ENCODE peak calls at places on chromosomes 16 and 17, in five cellular contexts. S, B, I, R and G are unnamed samples.

GRCh38 chr17:65987988-65988387 is 203.9 kb downstream of the CEP112 start:
- DNase-seq in I (peak; percentile 48), R (peak; percentile 11), S (peak; percentile 67), B (no peak), G (no peak)

GRCh38 chr16:85514601-85515318 is 98.4 kb upstream of the GSE1 start:
- DNase-seq in S (peak; percentile 94), R (no peak), I (peak; percentile 92), B (peak; percentile 73), G (peak; percentile 83)

GRCh38 chr16:85471469-85472431 is 141.4 kb upstream of the GSE1 start:
- DNase-seq in B (no peak), S (peak; percentile 25), R (no peak), I (no peak), G (no peak)

GRCh38 chr16:73202176-73202729 is 154.3 kb upstream of the ZFHX3 start:
- DNase-seq in I (peak; percentile 97), B (no peak), S (no peak), R (no peak), G (no peak)

GRCh38 chr16:84302111-84302954 is 7.7 kb downstream of the WFDC1 start:
- DNase-seq in S (no peak), R (no peak), I (peak; percentile 44), B (no peak), G (no peak)

GRCh38 chr17:56213031-56213430 is 59.8 kb downstream of the ANKFN1 start:
- DNase-seq in S (no peak), B (no peak), R (no peak), I (peak; percentile 10), G (no peak)

GRCh38 chr16:1082266-1082951 is 9.9 kb downstream of the SSTR5 start:
- DNase-seq in B (no peak), I (peak; percentile 12), R (no peak), S (no peak), G (no peak)

GRCh38 chr17:45265823-45266222 is 3.9 kb upstream of the SPATA32 start:
- DNase-seq in I (peak; percentile 87), S (no peak), B (no peak), R (no peak), G (no peak)

GRCh38 chr16:19131809-19132777 is 18.3 kb downstream of the ITPRIPL2 start:
- DNase-seq in R (no peak), I (no peak), B (no peak), S (no peak), G (no peak)

GRCh38 chr17:44374306-44375195 is 10.9 kb upstream of the FAM171A2 start:
- DNase-seq in R (no peak), I (peak; percentile 15), B (no peak), S (no peak), G (no peak)

GRCh38 chr17:80694992-80695912 is 150.6 kb downstream of the RPTOR start:
- DNase-seq in I (no peak), S (peak; percentile 18), B (no peak), R (no peak), G (no peak)

GRCh38 chr17:45042346-45043120 is 8.9 kb downstream of the DCAKD start:
- DNase-seq in R (no peak), S (no peak), B (no peak), I (no peak), G (no peak)

GRCh38 chr17:81371910-81372760 is 23.1 kb upstream of the BAHCC1 start:
- DNase-seq in R (peak; percentile 71), S (no peak), I (peak; percentile 48), B (no peak), G (no peak)

GRCh38 chr17:78889525-78889924 is 13.5 kb downstream of the CEP295NL start:
- DNase-seq in S (no peak), B (no peak), R (no peak), I (no peak), G (no peak)

GRCh38 chr16:11914210-11914758 is 1.5 kb downstream of the GSPT1 start:
- DNase-seq in I (no peak), S (peak; percentile 35), B (no peak), R (no peak), G (no peak)

GRCh38 chr17:27579897-27580321 is 51.1 kb upstream of the LGALS9 start:
- DNase-seq in S (peak; percentile 26), I (no peak), R (no peak), B (no peak), G (no peak)

GRCh38 chr17:64992325-64992802 is 64.2 kb downstream of the GNA13 start:
- DNase-seq in I (peak; percentile 52), S (peak; percentile 93), B (no peak), R (no peak), G (no peak)

GRCh38 chr16:85286970-85287814 is 174.9 kb upstream of the CIBAR2 start:
- DNase-seq in B (no peak), R (no peak), I (peak; percentile 65), S (no peak), G (peak; percentile 77)

GRCh38 chr17:3978421-3979275 is 14.4 kb upstream of the ATP2A3 start:
- DNase-seq in B (peak; percentile 47), R (no peak), S (no peak), I (no peak), G (no peak)

GRCh38 chr17:8312726-8313600 is 2.9 kb downstream of the ARHGEF15 start:
- DNase-seq in S (no peak), B (no peak), R (peak; percentile 34), I (no peak), G (no peak)

GRCh38 chr16:4319454-4319853 is 3.6 kb downstream of the GLIS2 start:
- DNase-seq in B (no peak), S (peak; percentile 49), I (no peak), R (no peak), G (no peak)

GRCh38 chr17:43024407-43025289 is at the start of gene RND2:
- DNase-seq in I (peak; percentile 96), B (peak; percentile 94), R (peak; percentile 95), S (peak; percentile 87), G (peak; percentile 93)

GRCh38 chr17:63399316-63399715 is 46.8 kb downstream of the CYB561 start:
- DNase-seq in S (no peak), R (no peak), B (no peak), I (peak; percentile 70), G (no peak)

GRCh38 chr17:65359016-65359415 is 202.4 kb downstream of the AXIN2 start:
- DNase-seq in S (peak; percentile 80), R (no peak), I (peak; percentile 84), B (no peak), G (no peak)

GRCh38 chr17:79992657-79993389 is 42.8 kb downstream of the TBC1D16 start:
- DNase-seq in B (no peak), R (no peak), I (no peak), S (peak; percentile 12), G (no peak)

GRCh38 chr16:9308300-9309209 is 217.1 kb downstream of the HAPSTR1 start:
- DNase-seq in S (no peak), B (no peak), R (no peak), I (no peak), G (no peak)

GRCh38 chr16:89410794-89411309 is 79.5 kb downstream of the ANKRD11 start:
- DNase-seq in I (peak; percentile 86), S (peak; percentile 69), B (no peak), R (no peak), G (peak; percentile 67)

GRCh38 chr16:88057656-88058055 is 106.4 kb downstream of the BANP start:
- DNase-seq in R (no peak), B (peak; percentile 11), I (no peak), S (no peak), G (no peak)

GRCh38 chr16:75267631-75268264 is 16.3 kb upstream of the BCAR1 start:
- DNase-seq in I (peak; percentile 53), B (no peak), S (peak; percentile 93), R (peak; percentile 90), G (no peak)

GRCh38 chr16:86343111-86343642 is 167.2 kb upstream of the FOXF1 start:
- DNase-seq in B (peak; percentile 77), R (no peak), S (no peak), I (peak; percentile 89), G (peak; percentile 68)

GRCh38 chr17:72683506-72684404 is 408.7 kb downstream of the SLC39A11 start:
- DNase-seq in R (peak; percentile 5), I (peak; percentile 98), B (no peak), S (peak; percentile 95), G (no peak)

GRCh38 chr16:46709464-46709863 is 20.0 kb downstream of the ORC6 start:
- DNase-seq in B (no peak), S (no peak), I (no peak), R (no peak), G (no peak)

GRCh38 chr17:251531-251930 is 70.1 kb upstream of the DOC2B start:
- DNase-seq in R (no peak), I (no peak), S (no peak), B (peak; percentile 8), G (no peak)

GRCh38 chr17:39002991-39003715 is 36.0 kb upstream of the FBXO47 start:
- DNase-seq in I (no peak), S (no peak), B (peak; percentile 89), R (no peak), G (peak; percentile 92)

GRCh38 chr17:57707892-57708291 is 37.2 kb downstream of the CCDC182 start:
- DNase-seq in S (no peak), R (peak; percentile 53), B (no peak), I (peak; percentile 10), G (peak; percentile 55)
- H3K4me3 ChIP-seq in S (no peak overlapping the region), R (no peak overlapping the region), B (no peak overlapping the region), I (no peak overlapping the region), G (no peak overlapping the region)

DNA sequence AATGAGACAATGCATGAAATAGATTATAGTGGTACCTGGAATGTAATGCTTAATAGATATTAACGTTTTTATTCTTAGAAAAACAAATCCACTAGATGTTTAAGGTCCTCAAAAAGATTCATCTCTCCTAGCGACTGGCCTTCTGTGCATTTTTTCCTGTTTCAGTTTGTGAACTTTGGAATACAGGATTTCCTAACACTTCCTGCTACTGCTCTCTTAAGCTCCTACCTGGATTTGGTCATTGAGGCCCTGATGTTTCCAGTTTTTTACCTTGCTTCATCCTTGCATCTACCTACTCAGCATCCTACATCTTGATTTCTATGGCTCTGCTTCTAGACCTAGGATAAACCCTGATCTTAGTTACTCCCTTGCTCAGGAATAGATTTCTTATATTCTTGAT is 188.4 kb downstream of the ABCC12 start:
- DNase-seq in B (no peak), R (no peak), I (no peak), S (no peak), G (no peak)
- H3K4me3 ChIP-seq in B (no peak overlapping the region), R (no peak overlapping the region), I (no peak overlapping the region), S (no peak overlapping the region), G (no peak overlapping the region)

GRCh38 chr17:17035490-17035889 is 6.8 kb upstream of the MPRIP start:
- DNase-seq in B (no peak), I (no peak), R (no peak), S (no peak), G (no peak)
- H3K4me3 ChIP-seq in B (no peak overlapping the region), I (no peak overlapping the region), R (no peak overlapping the region), S (no peak overlapping the region), G (no peak overlapping the region)

DNA sequence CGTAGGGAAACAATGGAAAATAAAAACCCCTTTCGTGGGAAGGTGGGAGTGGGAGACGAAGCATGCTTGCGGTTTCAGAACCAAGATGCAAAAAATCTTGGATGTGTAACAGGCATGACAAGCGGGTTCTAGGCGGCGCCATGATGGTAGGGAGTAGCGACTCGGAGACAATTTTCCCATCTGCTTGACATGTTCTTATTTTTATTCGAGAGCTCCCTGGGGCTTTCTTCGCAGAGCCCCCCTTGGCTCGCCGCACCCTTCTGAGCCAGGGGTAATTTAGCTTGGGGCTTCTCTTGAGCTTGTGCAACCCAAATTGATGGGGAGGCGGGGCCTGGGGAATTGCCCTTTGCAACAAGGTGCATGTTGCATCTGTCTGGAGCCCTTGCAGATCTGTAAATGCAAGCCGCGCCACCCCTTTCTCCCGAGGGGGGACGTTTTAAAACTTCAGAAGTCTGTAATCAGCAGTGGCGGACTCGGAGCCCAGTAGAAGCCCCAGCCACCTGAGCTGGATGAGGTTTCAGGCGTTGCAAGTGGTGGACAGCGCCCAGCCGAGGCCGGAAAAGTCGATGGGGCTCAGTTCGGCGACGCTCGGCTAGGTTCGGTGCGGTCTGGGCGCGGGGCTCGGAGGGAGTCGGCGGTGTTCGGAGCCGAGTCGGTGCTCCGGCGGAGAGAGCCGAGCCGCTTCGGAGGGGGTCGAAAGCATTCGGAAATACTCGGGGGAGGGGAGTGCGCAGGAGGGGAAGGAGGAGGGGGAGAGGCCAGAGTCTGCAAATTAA is 2.9 kb downstream of the GNAO1 start:
- DNase-seq in B (peak; percentile 84), I (peak; percentile 55), R (peak; percentile 97), S (peak; percentile 69), G (peak; percentile 83)
- H3K4me3 ChIP-seq in B (peak overlapping the region; percentile 13), I (no peak overlapping the region), R (no peak overlapping the region), S (no peak overlapping the region), G (peak overlapping the region; percentile 39)